ENCODE peak calls at places on chromosomes 2 and 18, in ten cellular contexts. W is activated CD8-positive, alpha-beta memory T cell treated with anti-CD3 and anti-CD28 coated beads for 24 hours; A is EL; C is AML-193; Q is posterior vena cava; O is pancreas; E is stimulated activated CD8-positive, alpha-beta memory T cell treated with anti-CD3 and anti-CD28 coated beads, Interleukin-4, amount 100 ng/mL, for 1 hour; S is NCI-H1417; I is upper lobe of right lung; R is ovary. Y is an unnamed sample.

GRCh38 chr2:168697668-168698121 is 104.7 kb upstream of the NOSTRIN start:
- DNase-seq in W (no peak), A (no peak), C (no peak), Q (no peak), O (no peak), E (no peak), S (no peak), I (no peak), R (no peak), Y (peak; percentile 11)

GRCh38 chr2:196170202-196170680 is 1.1 kb downstream of the STK17B start:
- DNase-seq in W (no peak), A (peak; percentile 60), C (peak; percentile 51), Q (no peak), O (peak; percentile 29), E (no peak), S (peak; percentile 2), I (no peak), R (no peak), Y (peak; percentile 79)

GRCh38 chr2:138182913-138183312 is 218.6 kb downstream of the HNMT start:
- DNase-seq in W (no peak), A (no peak), C (no peak), Q (no peak), O (no peak), E (no peak), S (no peak), I (no peak), R (no peak), Y (peak; percentile 36)

GRCh38 chr2:49178656-49179055 is 24.3 kb upstream of the FSHR start:
- DNase-seq in W (no peak), A (no peak), C (no peak), Q (no peak), O (no peak), E (no peak), S (no peak), I (no peak), R (no peak), Y (no peak)

GRCh38 chr2:230871361-230872150 is 6.8 kb downstream of the ITM2C start:
- DNase-seq in W (no peak), A (no peak), C (no peak), Q (no peak), O (no peak), E (no peak), S (no peak), I (peak; percentile 46), R (no peak), Y (no peak)

GRCh38 chr18:75003089-75003488 is 205.8 kb downstream of the PTGR3 start:
- DNase-seq in W (no peak), A (no peak), C (no peak), Q (no peak), O (no peak), E (no peak), S (no peak), I (no peak), R (no peak), Y (peak; percentile 23)

GRCh38 chr2:237623428-237624403 is 3.7 kb upstream of the LRRFIP1 start:
- DNase-seq in W (no peak), A (no peak), C (no peak), Q (no peak), O (no peak), E (no peak), S (no peak), I (peak; percentile 60), R (no peak), Y (peak; percentile 92)

GRCh38 chr2:116250376-116250775 is 1564.1 kb upstream of the DDX18 start:
- DNase-seq in W (no peak), A (no peak), C (no peak), Q (no peak), O (no peak), E (no peak), S (no peak), I (no peak), R (no peak), Y (no peak)

GRCh38 chr2:27587025-27587424 is 4.2 kb downstream of the ZNF512 start:
- DNase-seq in W (no peak), A (no peak), C (no peak), Q (no peak), O (no peak), E (no peak), S (no peak), I (no peak), R (no peak), Y (no peak)

GRCh38 chr2:120108049-120108448 is 95.2 kb downstream of the EPB41L5 start:
- DNase-seq in W (no peak), A (peak; percentile 70), C (no peak), Q (no peak), O (peak; percentile 45), E (no peak), S (no peak), I (no peak), R (no peak), Y (peak; percentile 91)

GRCh38 chr2:59029058-59029457 is 787.9 kb upstream of the FANCL start:
- DNase-seq in W (no peak), A (no peak), C (no peak), Q (no peak), O (no peak), E (no peak), S (no peak), I (no peak), R (no peak), Y (no peak)

GRCh38 chr2:127763776-127764175 is 47.2 kb downstream of the WDR33 start:
- DNase-seq in W (no peak), A (peak; percentile 19), C (no peak), Q (no peak), O (no peak), E (no peak), S (no peak), I (no peak), R (no peak), Y (peak; percentile 30)

GRCh38 chr18:69935319-69936190 is 12.1 kb downstream of the CD226 start:
- DNase-seq in W (peak; percentile 87), A (no peak), C (no peak), Q (no peak), O (no peak), E (peak; percentile 52), S (no peak), I (no peak), R (no peak), Y (peak; percentile 33)

GRCh38 chr2:160157861-160158813 is 41.9 kb downstream of the ITGB6 start:
- DNase-seq in W (no peak), A (peak; percentile 51), C (no peak), Q (no peak), O (no peak), E (no peak), S (no peak), I (no peak), R (no peak), Y (peak; percentile 14)

GRCh38 chr2:239599299-239599698 is 198.5 kb upstream of the HDAC4 start:
- DNase-seq in W (peak; percentile 30), A (no peak), C (no peak), Q (peak; percentile 78), O (no peak), E (no peak), S (no peak), I (peak; percentile 37), R (peak; percentile 1), Y (no peak)

GRCh38 chr2:227665189-227665940 is 1.2 kb upstream of the SCYGR5 start:
- DNase-seq in W (no peak), A (no peak), C (no peak), Q (no peak), O (no peak), E (no peak), S (no peak), I (no peak), R (no peak), Y (no peak)

GRCh38 chr18:71405142-71405806 is 1116.4 kb downstream of the SOCS6 start:
- DNase-seq in W (no peak), A (no peak), C (no peak), Q (no peak), O (no peak), E (no peak), S (peak; percentile 21), I (no peak), R (no peak), Y (no peak)

Y was measured in fibroblast of mammary gland.